ENCODE peak calls at places on chromosomes 13 and 19, in nine cellular contexts. S is psoas muscle; T is OCI-LY7; N is lung; G is naive thymus-derived CD4-positive, alpha-beta T cell; U is CD8-positive, alpha-beta memory T cell; Q is uterus; H is testis; Z is AG04450. E is an unnamed sample.

GRCh38 chr13:99977334-99977911 is 4.2 kb upstream of the ZIC2 start:
- DNase-seq in S (no peak), N (no peak), Q (no peak), Z (no peak), H (no peak), U (no peak), T (no peak), G (no peak), E (no peak)

GRCh38 chr19:17441241-17442135 is 7.0 kb downstream of the TMEM221 start:
- DNase-seq in G (no peak), Q (no peak), N (no peak), H (peak), S (no peak), Z (no peak), U (no peak), T (peak), E (peak)

GRCh38 chr19:49359851-49360845 is 2.1 kb downstream of the TEAD2 start:
- DNase-seq in H (no peak), Q (peak), G (no peak), T (peak), U (no peak), S (no peak), Z (no peak), N (no peak), E (no peak)

GRCh38 chr13:40102854-40103253 is 447.4 kb downstream of the COG6 start:
- DNase-seq in S (no peak), U (peak), G (no peak), T (no peak), Q (peak), Z (peak), H (no peak), N (no peak), E (no peak)

GRCh38 chr19:47363758-47364529 is 14.8 kb downstream of the DHX34 start:
- DNase-seq in Z (no peak), N (no peak), G (no peak), T (no peak), U (no peak), Q (no peak), S (no peak), H (no peak), E (no peak)

GRCh38 chr13:60134376-60134775 is 29.4 kb downstream of the DIAPH3 start:
- DNase-seq in G (no peak), H (no peak), S (no peak), U (no peak), N (no peak), Z (no peak), T (no peak), Q (no peak), E (no peak)

GRCh38 chr13:93672996-93673395 is 446.4 kb downstream of the GPC6 start:
- DNase-seq in H (no peak), G (no peak), Q (no peak), N (no peak), T (no peak), S (no peak), U (no peak), Z (no peak), E (no peak)

GRCh38 chr19:49222011-49222410 is 64.4 kb downstream of the TRPM4 start:
- DNase-seq in U (no peak), S (no peak), Q (no peak), N (no peak), G (no peak), T (no peak), H (no peak), Z (no peak), E (no peak)

GRCh38 chr19:46791944-46792343 is 3.5 kb upstream of the SLC1A5 start:
- DNase-seq in Z (no peak), U (no peak), Q (no peak), G (peak), T (no peak), S (no peak), N (no peak), H (no peak), E (peak)

GRCh38 chr19:46746281-46746965 is at the start of gene STRN4:
- DNase-seq in U (peak), T (peak), H (peak), Z (no peak), Q (no peak), N (no peak), G (peak), S (peak), E (peak)

GRCh38 chr19:14944456-14944855 is 3.2 kb downstream of the OR7C2 start:
- DNase-seq in S (no peak), N (peak), G (no peak), Q (no peak), H (peak), T (no peak), U (no peak), Z (no peak), E (no peak)

GRCh38 chr19:4389511-4390016 is 10.8 kb downstream of the SH3GL1 start:
- DNase-seq in Q (no peak), U (no peak), T (no peak), H (no peak), S (peak), G (no peak), Z (no peak), N (no peak), E (no peak)
- H3K4me3 ChIP-seq in Q (no peak), U (no peak), T (no peak), H (no peak), S (peak), G (no peak), Z (no peak), N (no peak), E (no peak)

GRCh38 chr13:35838356-35838755 is 292.8 kb downstream of the DCLK1 start:
- DNase-seq in G (no peak), H (no peak), S (no peak), N (no peak), U (no peak), Q (no peak), T (no peak), Z (peak), E (peak)
- H3K27ac ChIP-seq in G (no peak), H (no peak), S (no peak), N (no peak), U (no peak), Q (no peak), T (no peak), Z (no peak), E (peak)

DNA sequence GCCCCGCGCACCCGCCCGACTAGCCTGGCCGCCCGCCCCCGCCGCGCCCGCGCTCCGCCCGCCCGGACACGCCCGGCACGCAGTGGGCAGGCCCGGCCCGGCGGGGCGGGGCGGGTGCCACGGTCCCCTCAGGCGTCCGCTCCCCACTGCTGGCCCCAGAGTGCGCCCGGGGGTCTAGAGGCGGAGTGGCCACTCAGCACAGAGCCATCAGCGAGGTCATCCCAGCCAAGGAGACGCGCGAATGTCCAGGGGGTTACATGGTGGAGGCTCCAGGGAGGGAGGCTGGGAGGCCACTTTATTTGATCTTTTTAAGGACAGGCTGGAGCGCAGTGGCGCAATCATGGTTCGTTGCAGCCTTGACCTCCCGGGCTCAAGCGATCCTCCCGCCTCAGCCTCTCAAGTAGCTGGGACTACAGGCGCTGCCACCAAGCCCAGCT is 236 bp upstream of the TINCR start:
- DNase-seq in S (no peak), T (no peak), Q (no peak), G (no peak), H (no peak), N (no peak), Z (no peak), U (no peak), E (no peak)
- H3K4me3 ChIP-seq in S (no peak), T (no peak), Q (no peak), G (no peak), H (no peak), N (no peak), Z (no peak), U (no peak), E (no peak)

GRCh38 chr13:98220188-98220765 is 43.2 kb upstream of the RNF113B start:
- DNase-seq in N (no peak), U (no peak), H (no peak), G (no peak), Q (no peak), Z (no peak), T (no peak), S (no peak), E (no peak)
- H3K27ac ChIP-seq in N (no peak), U (no peak), H (no peak), G (no peak), Q (peak), Z (no peak), T (no peak), S (no peak), E (no peak)

GRCh38 chr13:24162604-24163003 is 2.1 kb downstream of the SPATA13 start:
- DNase-seq in Z (no peak), U (no peak), Q (no peak), H (no peak), T (no peak), S (no peak), N (no peak), G (no peak), E (no peak)

GRCh38 chr13:24161010-24161775 is 673 bp downstream of the SPATA13 start:
- DNase-seq in S (peak), U (peak), H (peak), Z (no peak), G (peak), Q (no peak), T (peak), N (peak), E (peak)

GRCh38 chr13:24161980-24162517 is 1.5 kb downstream of the SPATA13 start:
- DNase-seq in S (no peak), Q (no peak), T (no peak), U (no peak), H (no peak), G (no peak), N (no peak), Z (no peak), E (no peak)

GRCh38 chr13:24159362-24159761 is 1.2 kb upstream of the SPATA13 start:
- DNase-seq in U (no peak), H (no peak), Z (no peak), T (no peak), G (no peak), N (no peak), S (no peak), Q (no peak), E (peak)

DNA sequence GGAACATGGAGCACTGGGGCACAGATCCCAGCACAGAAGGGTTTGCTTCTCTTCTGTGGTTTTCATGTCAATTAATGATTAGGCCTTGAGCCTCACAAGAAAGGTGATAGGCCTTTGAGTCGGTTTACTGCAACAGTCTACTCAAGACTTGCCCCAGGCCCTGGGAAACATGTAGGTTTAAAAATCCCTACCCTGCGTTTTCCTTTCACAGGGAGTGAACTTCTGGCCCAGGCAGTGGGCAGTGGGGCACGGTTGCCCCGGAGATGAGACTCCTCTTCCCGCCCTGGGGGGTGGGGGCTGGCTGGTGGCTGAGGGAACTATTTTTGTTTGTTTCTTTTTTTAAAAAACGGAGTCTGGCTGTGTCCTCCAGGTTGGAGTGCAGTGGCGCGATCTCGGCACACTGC is 597 bp upstream of the SPATA13 start:
- DNase-seq in Q (no peak), N (no peak), T (no peak), U (no peak), H (no peak), Z (no peak), G (no peak), S (no peak), E (no peak)
- H3K4me3 ChIP-seq in Q (peak), N (peak), T (peak), U (peak), H (peak), Z (peak), G (peak), S (peak), E (peak)

GRCh38 chr13:32165791-32166190 is 134.2 kb downstream of the FRY start:
- DNase-seq in G (no peak), S (no peak), U (no peak), N (no peak), Q (no peak), H (no peak), Z (no peak), T (no peak), E (no peak)
- H3K27ac ChIP-seq in G (no peak), S (no peak), U (no peak), N (no peak), Q (no peak), H (no peak), Z (no peak), T (no peak), E (no peak)

GRCh38 chr19:2680808-2681207 is 21.7 kb downstream of the GNG7 start:
- DNase-seq in N (no peak), U (no peak), T (peak), Q (no peak), G (no peak), S (no peak), Z (no peak), H (no peak), E (no peak)
- H3K4me3 ChIP-seq in N (no peak), U (no peak), T (peak), Q (no peak), G (no peak), S (no peak), Z (no peak), H (no peak), E (no peak)

GRCh38 chr19:13707901-13708300 is 56.4 kb upstream of the MRI1 start:
- DNase-seq in T (no peak), Z (no peak), N (no peak), H (peak), Q (no peak), G (no peak), S (no peak), U (no peak), E (no peak)
- H3K27ac ChIP-seq in T (no peak), Z (no peak), N (no peak), H (no peak), Q (no peak), G (no peak), S (no peak), U (no peak), E (no peak)

DNA sequence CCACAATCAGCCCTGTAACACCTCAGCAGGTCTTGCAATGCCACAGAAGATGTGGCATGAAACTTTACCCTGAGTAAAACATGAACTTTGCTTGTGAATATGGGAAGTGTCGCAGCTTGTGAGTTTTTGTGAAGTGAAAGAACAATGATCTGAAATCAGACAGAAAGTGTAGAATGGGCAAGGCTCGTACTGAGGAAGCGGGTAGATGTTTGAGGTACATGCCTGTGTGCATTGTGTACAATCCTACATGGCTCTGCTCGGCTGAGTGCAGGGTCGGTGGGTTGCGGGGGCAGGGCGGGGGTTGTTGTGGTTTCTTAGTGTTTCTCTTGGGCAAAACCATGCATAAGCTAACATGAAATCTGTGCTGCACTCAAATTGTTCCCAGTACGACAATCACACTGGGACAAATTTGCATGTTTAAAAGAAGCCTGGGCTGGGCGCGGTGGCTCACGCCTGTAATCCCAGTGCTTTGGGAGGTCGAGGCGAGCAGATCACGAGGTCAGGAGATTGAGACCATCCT is 1.1 kb downstream of the NLRP13 start:
- DNase-seq in S (no peak), Z (no peak), H (no peak), N (no peak), G (no peak), U (no peak), Q (no peak), T (no peak), E (no peak)
- H3K4me3 ChIP-seq in S (no peak), Z (no peak), H (no peak), N (no peak), G (no peak), U (no peak), Q (no peak), T (no peak), E (no peak)

E was measured in SJCRH30.